ENCODE peak calls at places on chromosomes 2 and 18, in six cellular contexts. D is GM23338, M is PC-3, S is neural progenitor cell, R is IMR-90, F is mammary epithelial cell. A is an unnamed sample.

GRCh38 chr18:72470391-72470790 is 73.8 kb downstream of the CBLN2 start:
- DNase-seq in D (no peak), M (no peak), S (no peak), R (no peak), F (no peak), A (peak)

GRCh38 chr2:60152226-60152833 is 401.1 kb downstream of the BCL11A start:
- DNase-seq in D (peak), M (peak), S (peak), R (peak), F (peak), A (no peak)

GRCh38 chr18:48952287-48953095 is 1.7 kb upstream of the SMAD7 start:
- DNase-seq in D (peak), M (peak), S (peak), R (peak), F (peak), A (peak)

GRCh38 chr2:223815884-223816570 is 21.4 kb downstream of the AP1S3 start:
- DNase-seq in D (no peak), M (peak), S (no peak), R (no peak), F (no peak), A (peak)

GRCh38 chr2:109455731-109456691 is 157.8 kb downstream of the SEPTIN10 start:
- DNase-seq in D (no peak), M (no peak), S (no peak), R (no peak), F (no peak), A (no peak)

GRCh38 chr2:55936351-55936750 is 12.8 kb upstream of the EFEMP1 start:
- DNase-seq in D (no peak), M (peak), S (no peak), R (peak), F (no peak), A (peak)

GRCh38 chr18:23033079-23033478 is 100.0 kb downstream of the RBBP8 start:
- DNase-seq in D (no peak), M (peak), S (no peak), R (no peak), F (no peak), A (no peak)

GRCh38 chr2:11203480-11203879 is 48.2 kb downstream of the SLC66A3 start:
- DNase-seq in D (no peak), M (peak), S (no peak), R (peak), F (peak), A (peak)

GRCh38 chr18:45566025-45566740 is 49.1 kb upstream of the SLC14A2 start:
- DNase-seq in D (no peak), M (no peak), S (no peak), R (peak), F (peak), A (peak)

GRCh38 chr2:58734365-58734764 is 493.2 kb upstream of the FANCL start:
- DNase-seq in D (no peak), M (peak), S (no peak), R (peak), F (peak), A (peak)

GRCh38 chr2:157355618-157356017 is 30.0 kb upstream of the ERMN start:
- DNase-seq in D (peak), M (peak), S (no peak), R (peak), F (peak), A (no peak)

GRCh38 chr2:232327089-232328037 is 51.2 kb upstream of the ALPP start:
- DNase-seq in D (peak), M (peak), S (peak), R (peak), F (peak), A (peak)

GRCh38 chr2:98901702-98902101 is 34.3 kb downstream of the CRACDL start:
- DNase-seq in D (no peak), M (no peak), S (no peak), R (no peak), F (no peak), A (no peak)

GRCh38 chr2:11914455-11914854 is 168.0 kb downstream of the LPIN1 start:
- DNase-seq in D (no peak), M (no peak), S (no peak), R (no peak), F (peak), A (no peak)

GRCh38 chr2:25402477-25402876 is 60.8 kb upstream of the DNMT3A start:
- DNase-seq in D (no peak), M (no peak), S (no peak), R (no peak), F (no peak), A (no peak)

GRCh38 chr2:60505861-60506260 is 47.6 kb downstream of the BCL11A start:
- DNase-seq in D (no peak), M (no peak), S (no peak), R (no peak), F (peak), A (no peak)

GRCh38 chr18:54742120-54742519 is 86.2 kb upstream of the RAB27B start:
- DNase-seq in D (no peak), M (no peak), S (no peak), R (no peak), F (peak), A (peak)

GRCh38 chr2:180699657-180700361 is 280.6 kb upstream of the UBE2E3 start:
- DNase-seq in D (peak), M (no peak), S (peak), R (no peak), F (no peak), A (no peak)

GRCh38 chr18:30987479-30988241 is 54.9 kb downstream of the DSC3 start:
- DNase-seq in D (no peak), M (peak), S (no peak), R (no peak), F (peak), A (peak)

GRCh38 chr18:65753520-65753919 is 2.7 kb downstream of the CDH7 start:
- DNase-seq in D (peak), M (peak), S (peak), R (no peak), F (no peak), A (no peak)

GRCh38 chr2:231613655-231614558 is 21.2 kb downstream of the TEX44 start:
- DNase-seq in D (peak), M (peak), S (peak), R (peak), F (peak), A (peak)

GRCh38 chr2:176079851-176080539 is 3.8 kb downstream of the EVX2 start:
- DNase-seq in D (peak), M (no peak), S (peak), R (peak), F (no peak), A (no peak)

GRCh38 chr2:204483497-204484164 is 61.6 kb upstream of the PARD3B start:
- DNase-seq in D (no peak), M (peak), S (no peak), R (no peak), F (no peak), A (no peak)

GRCh38 chr2:201833796-201834195 is 27.5 kb downstream of the CDK15 start:
- DNase-seq in D (no peak), M (peak), S (peak), R (no peak), F (peak), A (peak)

GRCh38 chr2:39545957-39546356 is 108.9 kb upstream of the MAP4K3 start:
- DNase-seq in D (no peak), M (peak), S (no peak), R (no peak), F (no peak), A (no peak)

GRCh38 chr2:60409207-60409871 is 144.1 kb downstream of the BCL11A start:
- DNase-seq in D (no peak), M (peak), S (no peak), R (no peak), F (peak), A (no peak)

GRCh38 chr2:47002480-47003381 is 87.1 kb upstream of the MCFD2 start:
- DNase-seq in D (peak), M (peak), S (peak), R (no peak), F (no peak), A (no peak)

GRCh38 chr2:46337208-46337994 is 40.2 kb downstream of the EPAS1 start:
- DNase-seq in D (no peak), M (no peak), S (no peak), R (no peak), F (peak), A (no peak)

GRCh38 chr2:224934542-224935188 is 107.6 kb downstream of the DOCK10 start:
- DNase-seq in D (peak), M (peak), S (peak), R (no peak), F (no peak), A (peak)
- H3K4me2 ChIP-seq in D (peak), M (peak), S (peak), R (no peak), F (no peak), A (no peak)

GRCh38 chr2:6654279-6654678 is 211.4 kb downstream of the CMPK2 start:
- DNase-seq in D (no peak), M (peak), S (no peak), R (no peak), F (no peak), A (no peak)
- H3K4me3 ChIP-seq in D (no peak), M (no peak), S (no peak), R (no peak), F (no peak), A (no peak)

GRCh38 chr2:27796991-27797752 is 25.7 kb downstream of the MRPL33 start:
- DNase-seq in D (no peak), M (no peak), S (no peak), R (no peak), F (no peak), A (no peak)
- H3K4me2 ChIP-seq in D (no peak), M (no peak), S (no peak), R (no peak), F (no peak), A (no peak)

GRCh38 chr2:239266436-239266770 is 134.4 kb downstream of the HDAC4 start:
- DNase-seq in D (no peak), M (no peak), S (no peak), R (no peak), F (no peak), A (no peak)

GRCh38 chr2:239266779-239267410 is 133.9 kb downstream of the HDAC4 start:
- DNase-seq in D (no peak), M (no peak), S (no peak), R (no peak), F (no peak), A (no peak)

GRCh38 chr2:239264838-239265651 is 135.8 kb downstream of the HDAC4 start:
- DNase-seq in D (no peak), M (peak), S (no peak), R (peak), F (no peak), A (peak)

GRCh38 chr2:239267411-239267941 is 133.3 kb downstream of the HDAC4 start:
- DNase-seq in D (peak), M (peak), S (peak), R (peak), F (peak), A (peak)

GRCh38 chr2:239265681-239266435 is 135.0 kb downstream of the HDAC4 start:
- DNase-seq in D (no peak), M (no peak), S (no peak), R (no peak), F (no peak), A (no peak)
- H3K4me3 ChIP-seq in D (no peak), M (no peak), S (no peak), R (no peak), F (no peak), A (no peak)

GRCh38 chr2:13018490-13018889 is 301.8 kb downstream of the TRIB2 start:
- DNase-seq in D (no peak), M (no peak), S (no peak), R (no peak), F (no peak), A (no peak)
- H3K4me2 ChIP-seq in D (no peak), M (no peak), S (no peak), R (no peak), F (no peak), A (no peak)

GRCh38 chr2:159795781-159796667 is 2.0 kb downstream of the CD302 start:
- DNase-seq in D (no peak), M (no peak), S (no peak), R (no peak), F (no peak), A (peak)

GRCh38 chr2:159801925-159802324 is 3.9 kb upstream of the CD302 start:
- DNase-seq in D (no peak), M (no peak), S (no peak), R (no peak), F (no peak), A (no peak)

GRCh38 chr2:159797468-159798375 is at the start of gene CD302:
- DNase-seq in D (peak), M (peak), S (peak), R (peak), F (peak), A (peak)

GRCh38 chr2:159799833-159800232 is 1.8 kb upstream of the CD302 start:
- DNase-seq in D (no peak), M (no peak), S (no peak), R (no peak), F (no peak), A (no peak)

DNA sequence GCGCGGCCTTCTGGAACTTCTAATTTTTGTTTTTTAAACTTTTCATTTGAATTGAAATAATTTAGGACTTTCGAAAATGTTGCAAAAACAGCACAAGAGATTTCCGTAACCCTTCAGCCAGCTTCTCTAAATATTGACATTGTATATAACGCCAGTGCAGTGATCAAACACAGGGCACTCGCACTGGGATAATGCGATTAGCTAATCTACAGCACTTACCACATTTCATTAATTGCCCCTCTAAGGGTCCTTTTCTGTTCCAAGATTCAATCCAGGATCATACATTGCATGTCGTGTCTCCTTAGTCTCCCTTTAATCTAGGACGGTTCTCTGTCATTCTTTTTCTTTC is 342 bp upstream of the CD302 start:
- DNase-seq in D (no peak), M (no peak), S (no peak), R (no peak), F (no peak), A (no peak)
- H3K4me3 ChIP-seq in D (peak), M (peak), S (peak), R (peak), F (peak), A (peak)

DNA sequence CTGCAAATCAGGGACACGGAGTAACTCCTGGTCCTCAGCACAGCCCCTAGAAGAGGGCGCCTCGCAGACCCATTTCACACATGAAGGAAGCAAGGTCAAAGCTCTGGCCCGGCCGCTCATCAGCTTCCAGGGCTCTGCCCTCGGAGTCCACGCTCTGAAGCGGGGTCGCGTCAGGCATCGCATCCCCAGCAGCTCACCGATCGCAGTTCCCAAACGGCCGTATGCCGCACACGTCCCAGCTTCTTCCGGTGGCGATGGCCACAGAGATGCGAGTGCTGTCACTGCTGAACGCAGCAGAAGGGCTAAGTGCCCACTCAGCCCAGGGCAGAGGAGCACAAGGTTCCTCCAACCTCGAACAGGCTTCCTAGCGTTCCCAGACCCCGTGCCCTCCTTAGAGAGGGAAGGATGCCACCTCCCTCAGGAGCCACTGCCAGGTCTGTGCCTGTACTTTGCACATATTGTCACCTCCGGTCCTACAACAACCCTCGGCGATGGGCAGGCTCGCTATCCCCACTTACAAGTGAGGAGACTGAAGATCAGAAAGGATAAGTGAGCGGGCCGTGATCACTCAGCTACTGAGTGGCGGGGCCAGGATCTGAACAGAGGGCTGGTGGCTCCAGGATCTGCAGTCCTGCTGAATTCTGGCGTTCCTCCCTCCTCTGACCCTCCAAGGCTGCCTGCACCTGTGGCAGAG is 71.3 kb downstream of the COPS8 start:
- DNase-seq in D (no peak), M (no peak), S (no peak), R (no peak), F (no peak), A (no peak)
- H3K4me2 ChIP-seq in D (no peak), M (no peak), S (no peak), R (peak), F (peak), A (peak)

DNA sequence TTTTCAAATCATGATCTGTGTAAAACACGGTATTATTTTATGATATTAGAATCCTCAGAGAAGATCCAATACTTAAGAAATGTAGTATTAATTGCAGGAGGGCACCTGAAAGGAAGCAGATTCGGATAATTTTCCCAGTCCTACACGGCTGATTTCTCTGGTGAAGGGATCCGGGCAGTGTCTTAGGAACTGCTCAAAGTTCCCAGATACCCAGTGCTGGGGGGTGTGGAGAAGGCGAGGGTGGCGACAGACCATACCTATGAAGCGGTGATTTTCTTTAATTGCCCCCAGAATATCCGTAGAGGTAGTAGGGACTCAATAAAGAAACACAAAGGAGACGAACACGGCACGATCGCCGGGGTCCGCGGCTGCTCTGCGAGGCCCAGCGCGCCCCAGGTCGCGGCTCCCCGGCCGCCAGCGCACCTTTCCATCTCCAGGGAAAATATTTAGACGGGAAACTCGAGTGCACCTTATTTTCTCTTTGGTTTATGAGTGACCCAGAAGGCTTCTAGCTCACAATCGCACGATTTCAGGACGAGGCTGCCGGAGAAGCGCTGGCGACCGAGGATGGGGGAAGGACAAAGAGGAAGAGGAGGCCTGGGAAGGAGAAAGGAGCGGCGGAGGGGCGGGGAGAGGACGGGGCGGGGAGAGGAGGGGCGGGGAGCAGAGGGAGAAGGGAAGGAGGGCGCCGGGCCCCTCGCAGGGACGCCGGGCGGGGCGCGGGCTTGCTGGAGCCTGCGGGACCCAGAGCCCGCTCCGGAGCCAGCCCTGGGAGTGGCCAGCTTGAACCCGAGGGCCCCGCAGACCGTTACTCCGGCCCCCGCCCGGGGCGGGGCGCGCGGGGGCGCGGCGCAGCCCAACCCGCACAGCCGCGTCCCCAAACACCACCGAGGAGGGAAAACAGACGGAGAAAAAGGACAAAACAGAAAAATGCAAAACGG is 1.2 kb upstream of the SOX11 start:
- DNase-seq in D (peak), M (no peak), S (peak), R (peak), F (no peak), A (peak)
- H3K4me3 ChIP-seq in D (peak), M (no peak), S (peak), R (peak), F (no peak), A (peak)

GRCh38 chr18:35876243-35876642 is 96.2 kb upstream of the RMP24 start:
- DNase-seq in D (no peak), M (no peak), S (no peak), R (no peak), F (no peak), A (no peak)
- H3K4me2 ChIP-seq in D (no peak), M (no peak), S (no peak), R (no peak), F (no peak), A (no peak)

A was measured in astrocyte.